ENCODE peak calls at places on chromosomes 11 and 22, in five cellular contexts. N is fibroblast of lung; P is CD8-positive, alpha-beta T cell; A is IMR-90; X is OCI-LY7. C is an unnamed sample. For H3K4me1 and H3K36me3, the result is how much of the 10 kb centered on the place peaks cover.

GRCh38 chr22:26095271-26095956 is 73.8 kb upstream of the SEZ6L start:
- DNase-seq in X (no peak), N (no peak), P (no peak), A (no peak), C (no peak)

GRCh38 chr11:44804449-44805151 is 77.8 kb downstream of the TSPAN18 start:
- DNase-seq in P (no peak), A (peak), X (no peak), N (peak), C (no peak)

GRCh38 chr11:108960498-108960897 is 295.6 kb downstream of the DDX10 start:
- DNase-seq in A (no peak), P (no peak), X (no peak), N (no peak), C (no peak)

GRCh38 chr11:567629-568258 is 7.0 kb downstream of the RASSF7 start:
- DNase-seq in A (no peak), X (no peak), P (no peak), N (no peak), C (no peak)

GRCh38 chr11:114162719-114163123 is 103.2 kb downstream of the ZBTB16 start:
- DNase-seq in X (no peak), A (peak), N (peak), P (no peak), C (peak)

GRCh38 chr11:120027546-120028180 is 110.2 kb downstream of the TRIM29 start:
- DNase-seq in X (no peak), N (no peak), P (no peak), A (no peak), C (no peak)

GRCh38 chr11:47130541-47130940 is 46.1 kb downstream of the ARFGAP2 start:
- DNase-seq in A (no peak), N (no peak), P (no peak), X (no peak), C (peak)

GRCh38 chr11:60972182-60973030 is 926 bp downstream of the CD6 start:
- DNase-seq in N (no peak), P (peak), X (no peak), A (no peak), C (no peak)

GRCh38 chr11:114827043-114827442 is 148.7 kb downstream of the NXPE2 start:
- DNase-seq in N (no peak), X (no peak), A (no peak), P (no peak), C (no peak)

GRCh38 chr11:69263736-69264052 is 30.3 kb upstream of the MYEOV start:
- DNase-seq in P (no peak), A (no peak), N (no peak), X (no peak), C (peak)

GRCh38 chr22:26401726-26402125 is 27.3 kb upstream of the ASPHD2 start:
- DNase-seq in P (no peak), N (no peak), X (no peak), A (no peak), C (no peak)

GRCh38 chr11:32081129-32081641 is 9.7 kb upstream of the RCN1 start:
- DNase-seq in X (no peak), P (no peak), A (peak), N (peak), C (no peak)

GRCh38 chr11:67486481-67487195 is 3.8 kb downstream of the AIP start:
- DNase-seq in X (no peak), P (no peak), A (no peak), N (no peak), C (no peak)

GRCh38 chr11:95536049-95536448 is 253.5 kb downstream of the FAM76B start:
- DNase-seq in A (no peak), X (no peak), P (no peak), N (peak), C (no peak)

GRCh38 chr11:120139316-120140069 is 1.6 kb upstream of the TRIM29 start:
- DNase-seq in X (no peak), N (no peak), P (peak), A (no peak), C (no peak)

GRCh38 chr11:120141144-120142071 is 3.5 kb upstream of the TRIM29 start:
- DNase-seq in X (no peak), P (no peak), A (no peak), N (no peak), C (no peak)

GRCh38 chr11:105137286-105137685 is 2.3 kb downstream of the CARD18 start:
- DNase-seq in X (no peak), P (no peak), N (no peak), A (peak), C (no peak)

GRCh38 chr11:63501236-63501635 is 4.6 kb upstream of the LGALS12 start:
- DNase-seq in N (no peak), A (no peak), X (no peak), P (no peak), C (no peak)

GRCh38 chr11:69131644-69132300 is 24.0 kb upstream of the SMIM38 start:
- DNase-seq in N (peak), X (no peak), A (peak), P (no peak), C (peak)

GRCh38 chr11:122434786-122435185 is 220.7 kb upstream of the UBASH3B start:
- DNase-seq in P (no peak), X (no peak), A (no peak), N (no peak), C (no peak)

GRCh38 chr22:45922256-45922655 is 54.7 kb downstream of the WNT7B start:
- DNase-seq in N (no peak), X (no peak), P (no peak), A (no peak), C (no peak)

GRCh38 chr22:20463324-20464095 is 25.9 kb upstream of the SCARF2 start:
- DNase-seq in P (peak), A (no peak), X (peak), N (no peak), C (no peak)

GRCh38 chr11:73200256-73200655 is 17.8 kb upstream of the P2RY2 start:
- DNase-seq in A (no peak), N (no peak), P (no peak), X (no peak), C (no peak)
- H3K4me1 ChIP-seq in A (under half), N (under half), P (under half), X (under half), C (under half)

GRCh38 chr11:70418130-70418529 is 19.8 kb downstream of the CTTN start:
- DNase-seq in A (no peak), N (no peak), P (no peak), X (no peak), C (no peak)

GRCh38 chr11:70421123-70421522 is 22.8 kb downstream of the CTTN start:
- DNase-seq in X (no peak), P (no peak), N (no peak), A (no peak), C (no peak)

GRCh38 chr11:70419307-70420007 is 21.1 kb downstream of the CTTN start:
- DNase-seq in A (no peak), P (no peak), X (no peak), N (no peak), C (no peak)

GRCh38 chr11:70420008-70420464 is 21.7 kb downstream of the CTTN start:
- DNase-seq in N (peak), X (no peak), A (peak), P (no peak), C (no peak)

GRCh38 chr11:70420496-70420895 is 22.2 kb downstream of the CTTN start:
- DNase-seq in A (no peak), P (no peak), N (no peak), X (no peak), C (no peak)
- H3K36me3 ChIP-seq in A (half or more), P (under half), N (half or more), X (under half), C (half or more)

GRCh38 chr22:38792833-38793232 is 1.1 kb downstream of the DNAL4 start:
- DNase-seq in N (peak), A (peak), X (no peak), P (no peak), C (no peak)
- H3K4me3 ChIP-seq in N (peak), A (peak), X (peak), P (no peak), C (no peak)

GRCh38 chr11:35170503-35170902 is 31.5 kb downstream of the CD44 start:
- DNase-seq in A (no peak), X (no peak), N (no peak), P (no peak), C (no peak)
- H3K4me1 ChIP-seq in A (under half), X (under half), N (under half), P (half or more), C (half or more)

GRCh38 chr11:112037527-112037926 is 12.3 kb downstream of the DLAT start:
- DNase-seq in N (no peak), P (no peak), A (no peak), X (no peak), C (no peak)

GRCh38 chr11:112042161-112042960 is 17.2 kb downstream of the DLAT start:
- DNase-seq in X (no peak), P (no peak), N (peak), A (peak), C (no peak)

GRCh38 chr11:112044961-112045360 is 19.8 kb downstream of the DLAT start:
- DNase-seq in P (no peak), A (no peak), N (no peak), X (no peak), C (no peak)

GRCh38 chr11:112042961-112043304 is 17.7 kb downstream of the DLAT start:
- DNase-seq in A (no peak), N (no peak), P (no peak), X (no peak), C (no peak)
- H3K36me3 ChIP-seq in A (under half), N (under half), P (under half), X (half or more), C (half or more)

C was measured in heart right ventricle.